ENCODE peak calls at places on chromosomes 4 and X, in five cellular contexts. T is GM12878, Y is K562, S is HCT116, C is H1. O is an unnamed sample.

GRCh38 chr4:168551211-168551610 is 54.4 kb downstream of the PALLD start:
- DNase-seq in Y (no peak), S (no peak), C (no peak), T (no peak), O (no peak)

GRCh38 chrX:132004728-132005127 is 18.4 kb upstream of the STK26 start:
- DNase-seq in T (no peak), S (no peak), Y (peak; percentile 19), C (no peak), O (no peak)

GRCh38 chrX:150508461-150509367 is 59.7 kb upstream of the MTM1 start:
- DNase-seq in S (no peak), Y (no peak), C (no peak), T (no peak), O (no peak)

GRCh38 chr4:95835672-95836071 is 4.2 kb upstream of the PDHA2 start:
- DNase-seq in Y (peak; percentile 7), S (peak; percentile 24), T (no peak), C (no peak), O (no peak)

GRCh38 chrX:20383487-20383886 is 116.8 kb upstream of the RPS6KA3 start:
- DNase-seq in C (no peak), T (no peak), Y (no peak), S (no peak), O (no peak)

GRCh38 chr4:141871086-141871485 is 234.7 kb downstream of the IL15 start:
- DNase-seq in S (no peak), Y (no peak), C (no peak), T (no peak), O (no peak)

GRCh38 chr4:164945146-164945545 is 32.3 kb downstream of the TRIM61 start:
- DNase-seq in Y (no peak), C (no peak), T (no peak), S (no peak), O (no peak)

GRCh38 chrX:153469811-153470410 is 465 bp downstream of the HAUS7 start:
- DNase-seq in S (no peak), T (no peak), Y (peak; percentile 65), C (no peak), O (no peak)

GRCh38 chr4:79917246-79917645 is 155.8 kb downstream of the ANTXR2 start:
- DNase-seq in Y (peak; percentile 39), T (peak; percentile 8), C (peak; percentile 47), S (peak; percentile 42), O (peak; percentile 43)

GRCh38 chrX:49988128-49988527 is 65.7 kb downstream of the CLCN5 start:
- DNase-seq in Y (no peak), C (no peak), T (no peak), S (no peak), O (no peak)

GRCh38 chr4:118981839-118982381 is 93.3 kb downstream of the SYNPO2 start:
- DNase-seq in T (no peak), C (no peak), S (peak; percentile 55), Y (peak; percentile 50), O (peak; percentile 56)

GRCh38 chr4:107183155-107183774 is 147.2 kb upstream of the DKK2 start:
- DNase-seq in Y (peak; percentile 46), T (peak; percentile 3), S (peak; percentile 55), C (no peak), O (peak; percentile 67)

GRCh38 chrX:153380691-153381090 is 20.5 kb downstream of the PNMA6E start:
- DNase-seq in C (no peak), T (no peak), Y (no peak), S (no peak), O (no peak)

GRCh38 chrX:150941580-150941979 is 41.6 kb upstream of the HMGB3 start:
- DNase-seq in Y (peak; percentile 45), S (no peak), C (no peak), T (no peak), O (no peak)

GRCh38 chr4:40264497-40264896 is 67.7 kb downstream of the RHOH start:
- DNase-seq in S (no peak), T (no peak), Y (no peak), C (no peak), O (no peak)

GRCh38 chr4:122480023-122480422 is 23.5 kb upstream of the IL2 start:
- DNase-seq in C (no peak), Y (no peak), S (no peak), T (no peak), O (peak; percentile 8)

DNA sequence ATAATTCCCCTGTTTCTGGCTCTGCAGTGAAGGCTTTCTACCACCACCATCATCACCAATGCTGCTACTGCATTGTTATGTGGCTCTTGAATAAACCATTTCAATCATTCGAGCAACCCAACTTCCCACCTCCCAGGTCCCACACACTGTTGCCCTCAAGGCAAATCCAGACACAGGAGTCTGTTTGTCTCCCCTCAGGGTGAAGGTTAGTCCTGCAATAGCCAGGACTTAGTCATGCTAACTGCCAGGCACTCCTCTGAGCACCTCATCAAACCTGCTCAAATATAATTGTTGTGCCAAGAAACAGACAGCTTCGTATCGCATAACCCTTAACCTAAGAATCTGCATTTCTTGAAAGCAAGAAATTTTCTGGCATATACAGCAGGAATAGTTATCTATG is 213.2 kb downstream of the KDR start:
- DNase-seq in C (no peak), T (no peak), S (no peak), Y (no peak), O (no peak)
- TF ChIP-seq SRF in C (no peak), T (no peak), S (no peak), Y (no peak), O (no peak)

GRCh38 chr4:129453524-129453923 is 357.6 kb downstream of the C4orf33 start:
- DNase-seq in Y (no peak), S (no peak), C (no peak), T (no peak), O (no peak)

GRCh38 chr4:129455462-129455861 is 359.5 kb downstream of the C4orf33 start:
- DNase-seq in S (no peak), C (no peak), T (no peak), Y (no peak), O (no peak)
- TF ChIP-seq SRF in S (no peak), C (no peak), T (no peak), Y (no peak), O (no peak)

GRCh38 chr4:130675262-130675661 is 1579.3 kb downstream of the C4orf33 start:
- DNase-seq in C (no peak), Y (no peak), S (no peak), T (no peak), O (no peak)
- TF ChIP-seq SRF in C (no peak), Y (no peak), S (no peak), T (no peak), O (no peak)

GRCh38 chr4:136939781-136940180 is 592.5 kb downstream of the PCDH18 start:
- DNase-seq in S (no peak), T (no peak), Y (no peak), C (no peak), O (no peak)
- TF ChIP-seq SRF in S (no peak), T (no peak), Y (no peak), C (no peak), O (no peak)

GRCh38 chr4:151957163-151957562 is 196.4 kb upstream of the GATB start:
- DNase-seq in C (peak; percentile 21), Y (no peak), S (no peak), T (no peak), O (peak; percentile 38)
- TF ChIP-seq SRF in C (no peak), Y (no peak), S (no peak), T (no peak), O (no peak)